ENCODE peak calls at places on chromosome 17, in four cellular contexts. One of them, this sample, is unnamed.
A peak's percentile ranks its signal among the peaks of the same experiment; 100 is the strongest.

GRCh38 chr17:71900830-71901229 is 220.0 kb upstream of the SOX9 start:
- DNase-seq in HepG2: no peak
- DNase-seq in GM12878: no peak
- DNase-seq in H1: no peak
- DNase-seq in this sample: no peak

GRCh38 chr17:46772013-46772878 is 46.2 kb downstream of the WNT3 start:
- DNase-seq in HepG2: peak; percentile 57
- DNase-seq in GM12878: no peak
- DNase-seq in H1: peak; percentile 86
- DNase-seq in this sample: peak; percentile 72

GRCh38 chr17:7842950-7843535 is 9.0 kb downstream of the KDM6B start:
- DNase-seq in HepG2: peak; percentile 53
- DNase-seq in GM12878: no peak
- DNase-seq in H1: no peak
- DNase-seq in this sample: no peak

GRCh38 chr17:47802341-47803022 is 19.1 kb downstream of the OSBPL7 start:
- DNase-seq in HepG2: peak; percentile 67
- DNase-seq in H1: no peak
- DNase-seq in GM12878: no peak
- DNase-seq in this sample: no peak

GRCh38 chr17:3843935-3844516 is 2.0 kb downstream of the NCBP3 start:
- DNase-seq in HepG2: peak; percentile 59
- DNase-seq in GM12878: no peak
- DNase-seq in H1: no peak
- DNase-seq in this sample: no peak

GRCh38 chr17:83064732-83065659 is 14.4 kb upstream of the METRNL start:
- DNase-seq in H1: no peak
- DNase-seq in HepG2: no peak
- DNase-seq in GM12878: no peak
- DNase-seq in this sample: no peak

GRCh38 chr17:59115474-59115873 is 8.8 kb upstream of the TRIM37 start:
- DNase-seq in HepG2: no peak
- DNase-seq in H1: no peak
- DNase-seq in GM12878: no peak
- DNase-seq in this sample: no peak

GRCh38 chr17:34658796-34659195 is 79.4 kb downstream of the TMEM132E start:
- DNase-seq in H1: no peak
- DNase-seq in HepG2: no peak
- DNase-seq in GM12878: no peak
- DNase-seq in this sample: no peak

DNA sequence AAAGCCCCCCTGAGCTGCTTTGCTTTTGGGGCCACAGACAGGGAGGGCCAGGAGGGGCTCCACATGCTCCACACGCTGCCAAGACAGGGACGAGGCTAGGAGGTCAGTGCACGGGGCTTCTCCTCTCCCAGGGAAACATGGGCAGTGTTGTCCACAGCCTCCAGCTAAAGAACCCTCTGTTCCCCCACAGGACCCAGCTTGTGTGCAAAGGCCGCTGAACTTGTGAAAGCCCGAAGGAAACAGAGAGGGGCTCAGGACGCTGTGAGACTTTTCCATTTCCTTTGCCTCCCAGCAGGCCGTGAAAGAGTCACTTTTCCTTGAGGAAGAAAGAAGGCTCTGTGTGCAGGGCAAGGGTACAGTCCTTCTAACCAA is 9.7 kb downstream of the CDRT4 start:
- DNase-seq in GM12878: no peak
- DNase-seq in HepG2: no peak
- DNase-seq in H1: no peak
- DNase-seq in this sample: no peak
- H3K4me3 ChIP-seq in GM12878: no peak overlapping the region
- H3K4me3 ChIP-seq in HepG2: no peak overlapping the region
- H3K4me3 ChIP-seq in H1: no peak overlapping the region
- H3K4me3 ChIP-seq in this sample: no peak overlapping the region

GRCh38 chr17:77422104-77422782 is 281.5 kb downstream of the SEC14L1 start:
- DNase-seq in GM12878: no peak
- DNase-seq in HepG2: no peak
- DNase-seq in H1: no peak
- DNase-seq in this sample: no peak

GRCh38 chr17:77425791-77426641 is 285.2 kb downstream of the SEC14L1 start:
- DNase-seq in H1: no peak
- DNase-seq in GM12878: no peak
- DNase-seq in HepG2: no peak
- DNase-seq in this sample: no peak

GRCh38 chr17:77426676-77427386 is 286.1 kb downstream of the SEC14L1 start:
- DNase-seq in HepG2: no peak
- DNase-seq in H1: no peak
- DNase-seq in GM12878: no peak
- DNase-seq in this sample: no peak

GRCh38 chr17:77423589-77424451 is 283.1 kb downstream of the SEC14L1 start:
- DNase-seq in H1: no peak
- DNase-seq in HepG2: no peak
- DNase-seq in GM12878: no peak
- DNase-seq in this sample: no peak

DNA sequence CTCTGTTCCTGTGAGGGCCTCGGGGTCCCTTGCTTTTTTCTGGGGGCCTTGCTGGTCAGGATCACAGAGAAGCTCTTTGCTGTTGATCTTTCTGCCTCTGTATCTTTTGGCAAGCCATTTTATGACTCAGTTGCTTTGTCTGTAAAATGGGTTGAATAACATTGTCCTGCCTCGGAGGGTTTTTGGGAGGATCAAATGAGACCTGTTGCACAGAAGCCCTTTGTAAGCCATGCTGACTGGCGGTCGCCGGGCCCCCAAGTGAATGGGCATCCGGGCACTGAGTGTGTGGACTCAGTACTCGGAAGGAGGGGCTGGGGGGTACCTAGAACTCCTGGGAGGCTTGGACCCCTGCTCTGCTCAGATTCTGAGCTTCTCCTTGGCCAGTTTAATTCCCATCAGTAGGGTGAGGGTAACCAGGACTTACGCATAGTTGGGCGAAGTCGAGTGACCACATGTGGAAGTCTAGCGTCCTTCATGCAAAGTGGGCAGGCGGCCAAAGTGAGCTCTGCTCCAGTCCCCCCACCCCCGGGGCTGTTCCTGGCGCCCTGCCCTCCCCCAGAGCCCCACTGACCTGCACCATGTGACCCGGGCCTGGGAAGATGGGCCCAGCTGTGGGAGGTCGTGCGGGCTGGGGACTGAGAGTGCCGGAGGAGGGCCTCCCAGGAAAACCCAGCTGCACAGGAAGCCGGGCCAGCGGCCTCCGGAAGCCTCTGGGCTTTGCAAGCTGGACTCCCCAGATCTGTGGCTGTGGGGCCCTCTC is 284.0 kb downstream of the SEC14L1 start:
- DNase-seq in H1: no peak
- DNase-seq in GM12878: no peak
- DNase-seq in HepG2: no peak
- DNase-seq in this sample: no peak
- TF ChIP-seq SUZ12 in H1: no peak
- TF ChIP-seq SUZ12 in GM12878: no peak
- TF ChIP-seq SUZ12 in HepG2: no peak
- TF ChIP-seq SUZ12 in this sample: no peak

GRCh38 chr17:44628234-44629188 is 27.8 kb upstream of the MEIOC start:
- DNase-seq in HepG2: peak; percentile 29
- DNase-seq in GM12878: peak; percentile 46
- DNase-seq in H1: peak; percentile 61
- DNase-seq in this sample: peak; percentile 38
- H3K4me3 ChIP-seq in HepG2: peak overlapping the region; percentile 61
- H3K4me3 ChIP-seq in GM12878: peak overlapping the region; percentile 57
- H3K4me3 ChIP-seq in H1: peak overlapping the region; percentile 10
- H3K4me3 ChIP-seq in this sample: no peak overlapping the region

GRCh38 chr17:18860161-18860972 is 2.4 kb downstream of the PRPSAP2 start:
- DNase-seq in HepG2: no peak
- DNase-seq in H1: no peak
- DNase-seq in GM12878: peak; percentile 79
- DNase-seq in this sample: no peak

GRCh38 chr17:18857864-18858566 is at the start of gene PRPSAP2:
- DNase-seq in H1: peak; percentile 73
- DNase-seq in HepG2: peak; percentile 89
- DNase-seq in GM12878: peak; percentile 82
- DNase-seq in this sample: peak; percentile 64

GRCh38 chr17:18862011-18862410 is 4.1 kb downstream of the PRPSAP2 start:
- DNase-seq in H1: no peak
- DNase-seq in GM12878: no peak
- DNase-seq in HepG2: no peak
- DNase-seq in this sample: no peak

GRCh38 chr17:18858567-18859245 is 775 bp downstream of the PRPSAP2 start:
- DNase-seq in HepG2: no peak
- DNase-seq in GM12878: no peak
- DNase-seq in H1: no peak
- DNase-seq in this sample: no peak

GRCh38 chr17:18859256-18859655 is 1.3 kb downstream of the PRPSAP2 start:
- DNase-seq in GM12878: no peak
- DNase-seq in HepG2: peak; percentile 28
- DNase-seq in H1: no peak
- DNase-seq in this sample: no peak
- TF ChIP-seq SUZ12 in GM12878: no peak
- TF ChIP-seq SUZ12 in HepG2: no peak
- TF ChIP-seq SUZ12 in H1: no peak
- TF ChIP-seq SUZ12 in this sample: no peak